ENCODE peak calls at places on chromosomes 6 and 20, in five cellular contexts. D is upper lobe of right lung, Y is IMR-90, Q is AG09309, K is HS-5. X is an unnamed sample.

GRCh38 chr6:155319902-155320301 is 5.6 kb upstream of the TFB1M start:
- DNase-seq in D (no peak), Y (no peak), Q (no peak), K (no peak), X (no peak)

GRCh38 chr20:57657537-57658446 is 37.6 kb upstream of the ZBP1 start:
- DNase-seq in D (peak), Y (no peak), Q (no peak), K (no peak), X (no peak)

GRCh38 chr20:208937-209566 is 18.0 kb upstream of the DEFB129 start:
- DNase-seq in D (no peak), Y (peak), Q (peak), K (peak), X (peak)

GRCh38 chr20:17863577-17864292 is 104.9 kb downstream of the SNX5 start:
- DNase-seq in D (peak), Y (peak), Q (no peak), K (no peak), X (no peak)

GRCh38 chr6:39416026-39416425 is 93.5 kb upstream of the KCNK16 start:
- DNase-seq in D (no peak), Y (no peak), Q (no peak), K (no peak), X (no peak)

GRCh38 chr20:57479196-57479595 is 45.7 kb downstream of the CTCFL start:
- DNase-seq in D (peak), Y (no peak), Q (no peak), K (no peak), X (no peak)

GRCh38 chr20:8250539-8251200 is 118.6 kb downstream of the PLCB1 start:
- DNase-seq in D (no peak), Y (no peak), Q (no peak), K (no peak), X (no peak)

GRCh38 chr20:36454664-36455427 is 86.5 kb upstream of the MYL9 start:
- DNase-seq in D (peak), Y (no peak), Q (no peak), K (no peak), X (no peak)

GRCh38 chr6:147166360-147166944 is 37.8 kb upstream of the STXBP5 start:
- DNase-seq in D (no peak), Y (peak), Q (no peak), K (no peak), X (peak)

GRCh38 chr20:32614303-32614702 is 29.2 kb upstream of the NOL4L start:
- DNase-seq in D (no peak), Y (no peak), Q (no peak), K (no peak), X (no peak)

GRCh38 chr6:26125015-26125690 is 37.9 kb downstream of the HFE start:
- DNase-seq in D (no peak), Y (no peak), Q (no peak), K (peak), X (no peak)

GRCh38 chr6:41682056-41682477 is 43.8 kb downstream of the MDFI start:
- DNase-seq in D (peak), Y (peak), Q (peak), K (peak), X (peak)

GRCh38 chr20:49508435-49509199 is 26.1 kb upstream of the KCNB1 start:
- DNase-seq in D (no peak), Y (peak), Q (peak), K (peak), X (peak)

GRCh38 chr6:157443066-157443800 is 62.2 kb downstream of the ZDHHC14 start:
- DNase-seq in D (no peak), Y (peak), Q (peak), K (peak), X (peak)

GRCh38 chr6:157885211-157885788 is 62.3 kb downstream of the SNX9 start:
- DNase-seq in D (no peak), Y (no peak), Q (no peak), K (no peak), X (no peak)